ENCODE peak calls at places on chromosome 18, in ten cellular contexts. One of them, this sample, is unnamed.

GRCh38 chr18:657311-657997 is at the start of gene TYMS:
- DNase-seq in thyroid gland: peak; percentile 24
- DNase-seq in COR-L47: peak; percentile 96
- DNase-seq in pancreas: peak; percentile 82
- DNase-seq in B cell: peak; percentile 30
- DNase-seq in mesothelial cell of epicardium: peak; percentile 72
- DNase-seq in iris pigment epithelial cell: peak; percentile 52
- DNase-seq in endothelial cell: peak; percentile 61
- DNase-seq in NCI-H774: peak; percentile 85
- DNase-seq in NCI-H2029: peak; percentile 48
- DNase-seq in this sample: peak; percentile 80

GRCh38 chr18:23250893-23251656 is 115.8 kb downstream of the CABLES1 start:
- DNase-seq in thyroid gland: peak; percentile 72
- DNase-seq in COR-L47: no peak
- DNase-seq in pancreas: no peak
- DNase-seq in B cell: no peak
- DNase-seq in mesothelial cell of epicardium: no peak
- DNase-seq in iris pigment epithelial cell: peak; percentile 31
- DNase-seq in endothelial cell: no peak
- DNase-seq in NCI-H774: no peak
- DNase-seq in NCI-H2029: no peak
- DNase-seq in this sample: no peak

GRCh38 chr18:74817576-74817975 is 219.9 kb downstream of the ZNF407 start:
- DNase-seq in thyroid gland: no peak
- DNase-seq in COR-L47: no peak
- DNase-seq in pancreas: no peak
- DNase-seq in B cell: no peak
- DNase-seq in mesothelial cell of epicardium: no peak
- DNase-seq in iris pigment epithelial cell: no peak
- DNase-seq in endothelial cell: no peak
- DNase-seq in NCI-H774: no peak
- DNase-seq in NCI-H2029: no peak
- DNase-seq in this sample: no peak

GRCh38 chr18:70288171-70288850 is 534 bp upstream of the SOCS6 start:
- DNase-seq in thyroid gland: peak; percentile 52
- DNase-seq in COR-L47: peak; percentile 38
- DNase-seq in pancreas: peak; percentile 79
- DNase-seq in B cell: peak; percentile 2
- DNase-seq in mesothelial cell of epicardium: peak; percentile 65
- DNase-seq in iris pigment epithelial cell: peak; percentile 29
- DNase-seq in endothelial cell: peak; percentile 55
- DNase-seq in NCI-H774: no peak
- DNase-seq in NCI-H2029: no peak
- DNase-seq in this sample: no peak

GRCh38 chr18:78160961-78161656 is 818.5 kb upstream of the SALL3 start:
- DNase-seq in thyroid gland: no peak
- DNase-seq in COR-L47: peak; percentile 24
- DNase-seq in pancreas: no peak
- DNase-seq in B cell: no peak
- DNase-seq in mesothelial cell of epicardium: no peak
- DNase-seq in iris pigment epithelial cell: peak; percentile 15
- DNase-seq in endothelial cell: no peak
- DNase-seq in NCI-H774: no peak
- DNase-seq in NCI-H2029: no peak
- DNase-seq in this sample: no peak

GRCh38 chr18:48324651-48325050 is 84.5 kb downstream of the ZBTB7C start:
- DNase-seq in thyroid gland: no peak
- DNase-seq in COR-L47: no peak
- DNase-seq in pancreas: no peak
- DNase-seq in B cell: no peak
- DNase-seq in mesothelial cell of epicardium: no peak
- DNase-seq in iris pigment epithelial cell: no peak
- DNase-seq in endothelial cell: no peak
- DNase-seq in NCI-H774: no peak
- DNase-seq in NCI-H2029: no peak
- DNase-seq in this sample: peak; percentile 93

GRCh38 chr18:22088029-22088428 is 81.4 kb upstream of the GATA6 start:
- DNase-seq in thyroid gland: no peak
- DNase-seq in COR-L47: no peak
- DNase-seq in pancreas: no peak
- DNase-seq in B cell: no peak
- DNase-seq in mesothelial cell of epicardium: no peak
- DNase-seq in iris pigment epithelial cell: peak; percentile 17
- DNase-seq in endothelial cell: no peak
- DNase-seq in NCI-H774: no peak
- DNase-seq in NCI-H2029: no peak
- DNase-seq in this sample: no peak

GRCh38 chr18:4821801-4822200 is 366.7 kb upstream of the DLGAP1 start:
- DNase-seq in thyroid gland: no peak
- DNase-seq in COR-L47: no peak
- DNase-seq in pancreas: no peak
- DNase-seq in B cell: no peak
- DNase-seq in mesothelial cell of epicardium: no peak
- DNase-seq in iris pigment epithelial cell: no peak
- DNase-seq in endothelial cell: no peak
- DNase-seq in NCI-H774: no peak
- DNase-seq in NCI-H2029: no peak
- DNase-seq in this sample: no peak

GRCh38 chr18:22108674-22109073 is 60.7 kb upstream of the GATA6 start:
- DNase-seq in thyroid gland: peak; percentile 24
- DNase-seq in COR-L47: no peak
- DNase-seq in pancreas: no peak
- DNase-seq in B cell: no peak
- DNase-seq in mesothelial cell of epicardium: no peak
- DNase-seq in iris pigment epithelial cell: peak; percentile 10
- DNase-seq in endothelial cell: no peak
- DNase-seq in NCI-H774: no peak
- DNase-seq in NCI-H2029: no peak
- DNase-seq in this sample: no peak

GRCh38 chr18:79573921-79574491 is 105.6 kb upstream of the CTDP1 start:
- DNase-seq in thyroid gland: peak; percentile 1
- DNase-seq in COR-L47: no peak
- DNase-seq in pancreas: no peak
- DNase-seq in B cell: no peak
- DNase-seq in mesothelial cell of epicardium: peak; percentile 13
- DNase-seq in iris pigment epithelial cell: no peak
- DNase-seq in endothelial cell: no peak
- DNase-seq in NCI-H774: no peak
- DNase-seq in NCI-H2029: no peak
- DNase-seq in this sample: no peak

GRCh38 chr18:3152294-3152693 is 67.5 kb downstream of the MYOM1 start:
- DNase-seq in thyroid gland: no peak
- DNase-seq in COR-L47: no peak
- DNase-seq in pancreas: no peak
- DNase-seq in B cell: no peak
- DNase-seq in mesothelial cell of epicardium: no peak
- DNase-seq in iris pigment epithelial cell: no peak
- DNase-seq in endothelial cell: no peak
- DNase-seq in NCI-H774: no peak
- DNase-seq in NCI-H2029: no peak
- DNase-seq in this sample: no peak

GRCh38 chr18:77191241-77191751 is 58.4 kb upstream of the GALR1 start:
- DNase-seq in thyroid gland: no peak
- DNase-seq in COR-L47: no peak
- DNase-seq in pancreas: no peak
- DNase-seq in B cell: no peak
- DNase-seq in mesothelial cell of epicardium: no peak
- DNase-seq in iris pigment epithelial cell: peak; percentile 81
- DNase-seq in endothelial cell: no peak
- DNase-seq in NCI-H774: no peak
- DNase-seq in NCI-H2029: no peak
- DNase-seq in this sample: no peak

GRCh38 chr18:6414118-6414722 is 491 bp downstream of the L3MBTL4 start:
- DNase-seq in thyroid gland: peak; percentile 80
- DNase-seq in COR-L47: peak; percentile 54
- DNase-seq in pancreas: peak; percentile 87
- DNase-seq in B cell: peak; percentile 81
- DNase-seq in mesothelial cell of epicardium: peak; percentile 73
- DNase-seq in iris pigment epithelial cell: peak; percentile 12
- DNase-seq in endothelial cell: peak; percentile 42
- DNase-seq in NCI-H774: peak; percentile 21
- DNase-seq in NCI-H2029: no peak
- DNase-seq in this sample: peak; percentile 7